ENCODE peak calls at places on chromosomes 12 and 14, in seven cellular contexts. K, X, J, O, U, Z and N are unnamed samples.

GRCh38 chr14:72965249-72965648 is 39.0 kb downstream of the DCAF4 start:
- DNase-seq in U (no peak), K (no peak), J (no peak), X (no peak), O (peak), Z (no peak), N (peak)

GRCh38 chr12:20364501-20364900 is 3.8 kb upstream of the PDE3A start:
- DNase-seq in K (peak), U (peak), J (no peak), O (no peak), Z (no peak), X (no peak), N (no peak)

GRCh38 chr14:91367173-91368171 is 50.1 kb downstream of the CCDC88C start:
- DNase-seq in K (no peak), X (no peak), O (peak), J (no peak), Z (no peak), U (no peak), N (peak)

GRCh38 chr14:100850841-100851585 is 25.1 kb downstream of the MEG3 start:
- DNase-seq in X (peak), K (peak), Z (no peak), O (peak), U (peak), J (no peak), N (peak)

GRCh38 chr12:26768611-26769603 is 64.1 kb downstream of the ITPR2 start:
- DNase-seq in J (no peak), K (peak), U (peak), X (no peak), O (no peak), Z (no peak), N (no peak)

GRCh38 chr12:86838709-86839108 is 582.5 kb upstream of the MGAT4C start:
- DNase-seq in O (no peak), K (no peak), Z (no peak), X (no peak), J (no peak), U (no peak), N (no peak)

GRCh38 chr12:13668880-13669279 is 312.5 kb downstream of the GRIN2B start:
- DNase-seq in U (no peak), K (no peak), X (no peak), J (no peak), O (no peak), Z (no peak), N (no peak)

GRCh38 chr12:92908108-92908507 is 21.0 kb downstream of the EEA1 start:
- DNase-seq in Z (no peak), O (no peak), J (no peak), K (no peak), X (no peak), U (no peak), N (no peak)

GRCh38 chr12:65666876-65667275 is 157.4 kb upstream of the HMGA2 start:
- DNase-seq in K (no peak), X (no peak), J (no peak), Z (no peak), U (no peak), O (no peak), N (peak)

GRCh38 chr12:3107071-3107583 is 29.9 kb downstream of the TSPAN9 start:
- DNase-seq in Z (no peak), U (no peak), K (no peak), O (no peak), J (no peak), X (no peak), N (no peak)

GRCh38 chr12:19186722-19187661 is 57.5 kb downstream of the PLEKHA5 start:
- DNase-seq in X (no peak), J (no peak), Z (no peak), U (no peak), O (peak), K (no peak), N (no peak)

GRCh38 chr12:29547151-29547561 is 49.7 kb upstream of the OVCH1 start:
- DNase-seq in X (no peak), Z (no peak), U (no peak), K (no peak), O (no peak), J (no peak), N (no peak)

GRCh38 chr12:9925746-9926393 is 6.3 kb downstream of the CLEC2A start:
- DNase-seq in O (peak), K (no peak), U (no peak), Z (peak), X (no peak), J (no peak), N (peak)

GRCh38 chr12:43120189-43120588 is 431.8 kb downstream of the ADAMTS20 start:
- DNase-seq in U (no peak), K (no peak), O (no peak), Z (no peak), J (no peak), X (no peak), N (no peak)

GRCh38 chr14:101019541-101019940 is 116.0 kb upstream of the RTL1 start:
- DNase-seq in J (no peak), Z (no peak), K (no peak), U (no peak), O (no peak), X (no peak), N (no peak)

GRCh38 chr12:126384029-126384564 is 1318.9 kb downstream of the AACS start:
- DNase-seq in U (peak), X (no peak), J (no peak), O (no peak), Z (no peak), K (peak), N (no peak)

GRCh38 chr12:11732760-11733159 is 83.3 kb downstream of the ETV6 start:
- DNase-seq in O (no peak), U (no peak), X (no peak), J (no peak), Z (no peak), K (no peak), N (no peak)

GRCh38 chr12:109720152-109720855 is 6.7 kb downstream of the FAM222A start:
- DNase-seq in K (no peak), X (peak), U (no peak), J (no peak), Z (no peak), O (no peak), N (no peak)

GRCh38 chr12:43338848-43339526 is 213.0 kb downstream of the ADAMTS20 start:
- DNase-seq in K (peak), Z (no peak), U (peak), X (peak), O (peak), J (no peak), N (peak)

GRCh38 chr14:50573862-50574261 is 13.9 kb downstream of the ATL1 start:
- DNase-seq in O (peak), J (no peak), Z (no peak), K (no peak), U (no peak), X (no peak), N (no peak)

GRCh38 chr12:51183816-51184215 is 10.9 kb upstream of the TFCP2 start:
- DNase-seq in U (no peak), O (no peak), Z (peak), X (no peak), K (peak), J (no peak), N (no peak)

GRCh38 chr12:6465467-6466183 is 4.9 kb downstream of the VAMP1 start:
- DNase-seq in X (peak), O (peak), K (peak), J (no peak), U (peak), Z (no peak), N (peak)

GRCh38 chr14:58871972-58872530 is 234.3 kb downstream of the DACT1 start:
- DNase-seq in O (no peak), Z (peak), K (no peak), J (no peak), U (no peak), X (no peak), N (no peak)

GRCh38 chr12:29226621-29227020 is 77.5 kb downstream of the FAR2 start:
- DNase-seq in Z (no peak), U (no peak), J (no peak), O (no peak), K (no peak), X (no peak), N (no peak)

GRCh38 chr12:6041891-6042290 is 82.6 kb downstream of the VWF start:
- DNase-seq in K (no peak), X (no peak), U (no peak), J (no peak), Z (no peak), O (no peak), N (no peak)

GRCh38 chr12:132319991-132320570 is 9.3 kb downstream of the GALNT9 start:
- DNase-seq in Z (no peak), U (no peak), X (no peak), O (no peak), J (no peak), K (no peak), N (no peak)

GRCh38 chr14:92651793-92652382 is 96.5 kb downstream of the LGMN start:
- DNase-seq in K (no peak), Z (no peak), J (no peak), O (no peak), U (no peak), X (no peak), N (no peak)

GRCh38 chr14:75884198-75884611 is 97.6 kb downstream of the TGFB3 start:
- DNase-seq in Z (peak), U (no peak), X (no peak), J (no peak), O (no peak), K (no peak), N (no peak)

GRCh38 chr12:53123578-53124351 is 20.5 kb downstream of the SOAT2 start:
- DNase-seq in J (no peak), X (no peak), K (no peak), O (no peak), Z (no peak), U (no peak), N (peak)

GRCh38 chr14:99522457-99522891 is 41.3 kb downstream of the CCNK start:
- DNase-seq in U (no peak), K (no peak), X (no peak), O (no peak), Z (no peak), J (no peak), N (no peak)

GRCh38 chr14:73463411-73463810 is 5.1 kb upstream of the NUMB start:
- DNase-seq in Z (peak), O (peak), J (no peak), X (no peak), K (no peak), U (no peak), N (peak)

GRCh38 chr12:121196902-121197301 is 13.0 kb upstream of the P2RX4 start:
- DNase-seq in Z (no peak), X (no peak), O (no peak), U (no peak), K (peak), J (no peak), N (no peak)

GRCh38 chr12:109130755-109131521 is 14.6 kb downstream of the ACACB start:
- DNase-seq in X (no peak), U (no peak), Z (no peak), K (no peak), O (no peak), J (no peak), N (no peak)

GRCh38 chr12:32034045-32034444 is 72.6 kb upstream of the BICD1 start:
- DNase-seq in J (no peak), K (no peak), X (no peak), O (no peak), Z (no peak), U (no peak), N (no peak)

GRCh38 chr14:68694516-68695235 is 98.2 kb downstream of the ZFP36L1 start:
- DNase-seq in X (no peak), O (no peak), J (no peak), K (no peak), Z (no peak), U (no peak), N (no peak)